ENCODE peak calls at places on chromosomes 13 and 19, in five cellular contexts. W, T, A, V and E are unnamed samples.

GRCh38 chr13:113207890-113208423 is 512 bp downstream of the PCID2 start:
- DNase-seq in W (no peak), T (peak; percentile 60), A (peak; percentile 17), V (peak; percentile 68), E (peak; percentile 28)

GRCh38 chr19:18253716-18254115 is 20.5 kb downstream of the IQCN start:
- DNase-seq in W (no peak), T (no peak), A (peak; percentile 74), V (no peak), E (no peak)

GRCh38 chr19:10516064-10516385 is 1.2 kb downstream of the S1PR5 start:
- DNase-seq in W (peak; percentile 72), T (no peak), A (no peak), V (no peak), E (no peak)

GRCh38 chr13:66886248-66886647 is 343.9 kb downstream of the PCDH9 start:
- DNase-seq in W (no peak), T (no peak), A (peak; percentile 46), V (no peak), E (no peak)

GRCh38 chr19:36207605-36208252 is 6.7 kb downstream of the ZNF565 start:
- DNase-seq in W (no peak), T (no peak), A (no peak), V (no peak), E (no peak)

GRCh38 chr19:4641132-4641531 is 1.8 kb downstream of the TNFAIP8L1 start:
- DNase-seq in W (no peak), T (no peak), A (no peak), V (no peak), E (no peak)

GRCh38 chr13:44574466-44574855 is 1.7 kb downstream of the TSC22D1 start:
- DNase-seq in W (no peak), T (no peak), A (no peak), V (no peak), E (no peak)

GRCh38 chr19:38516802-38517201 is 83.3 kb downstream of the RYR1 start:
- DNase-seq in W (no peak), T (no peak), A (no peak), V (no peak), E (no peak)

GRCh38 chr19:34475026-34475974 is 6.3 kb upstream of the WTIP start:
- DNase-seq in W (no peak), T (peak; percentile 71), A (peak; percentile 87), V (no peak), E (no peak)

GRCh38 chr13:71712988-71713653 is 153.9 kb downstream of the DACH1 start:
- DNase-seq in W (no peak), T (no peak), A (peak; percentile 74), V (no peak), E (no peak)

GRCh38 chr19:3061214-3062161 is 807 bp downstream of the TLE5 start:
- DNase-seq in W (peak; percentile 81), T (no peak), A (no peak), V (no peak), E (no peak)

GRCh38 chr13:106052200-106052767 is 483.2 kb downstream of the EFNB2 start:
- DNase-seq in W (no peak), T (no peak), A (no peak), V (no peak), E (no peak)

GRCh38 chr13:113152894-113153809 is 5.3 kb upstream of the PROZ start:
- DNase-seq in W (no peak), T (no peak), A (no peak), V (peak; percentile 76), E (no peak)

GRCh38 chr13:97043302-97043701 is 49.0 kb upstream of the OXGR1 start:
- DNase-seq in W (no peak), T (no peak), A (peak; percentile 28), V (no peak), E (no peak)

GRCh38 chr19:16889429-16889882 is 657 bp downstream of the F2RL3 start:
- DNase-seq in W (no peak), T (no peak), A (no peak), V (no peak), E (no peak)

GRCh38 chr13:20498129-20498528 is 27.5 kb downstream of the CRYL1 start:
- DNase-seq in W (no peak), T (no peak), A (no peak), V (no peak), E (no peak)

GRCh38 chr19:11179716-11180297 is 17.5 kb downstream of the KANK2 start:
- DNase-seq in W (no peak), T (no peak), A (no peak), V (no peak), E (no peak)

GRCh38 chr13:23325191-23325590 is 108.3 kb downstream of the SACS start:
- DNase-seq in W (no peak), T (no peak), A (no peak), V (no peak), E (no peak)

GRCh38 chr19:50567052-50567841 is 988 bp downstream of the LRRC4B start:
- DNase-seq in W (no peak), T (no peak), A (no peak), V (no peak), E (no peak)

GRCh38 chr19:722553-723101 is 13.9 kb downstream of the PALM start:
- DNase-seq in W (no peak), T (no peak), A (no peak), V (no peak), E (no peak)

GRCh38 chr19:43439183-43440063 is 24.7 kb downstream of the TEX101 start:
- DNase-seq in W (peak; percentile 58), T (peak; percentile 53), A (peak; percentile 61), V (no peak), E (peak; percentile 72)

GRCh38 chr13:47087841-47088240 is 191.0 kb upstream of the HTR2A start:
- DNase-seq in W (no peak), T (no peak), A (no peak), V (no peak), E (no peak)

GRCh38 chr19:1082165-1082927 is 12.8 kb downstream of the POLR2E start:
- DNase-seq in W (peak; percentile 85), T (no peak), A (peak; percentile 57), V (peak; percentile 84), E (peak; percentile 50)

GRCh38 chr13:40987606-40988280 is 31.4 kb downstream of the ELF1 start:
- DNase-seq in W (no peak), T (no peak), A (no peak), V (no peak), E (no peak)

GRCh38 chr13:46053162-46054012 is 841 bp upstream of the ZC3H13 start:
- DNase-seq in W (no peak), T (no peak), A (no peak), V (no peak), E (no peak)

GRCh38 chr19:4338441-4339350 is at the start of gene STAP2:
- DNase-seq in W (no peak), T (no peak), A (peak; percentile 60), V (peak; percentile 77), E (no peak)

GRCh38 chr19:49142866-49143335 is 12.3 kb downstream of the HRC start:
- DNase-seq in W (peak; percentile 25), T (peak; percentile 88), A (peak; percentile 81), V (no peak), E (peak; percentile 99)

GRCh38 chr13:23447927-23448326 is 14.4 kb upstream of the SACS start:
- DNase-seq in W (no peak), T (no peak), A (no peak), V (no peak), E (no peak)

GRCh38 chr13:96673825-96674224 is 320.5 kb downstream of the OXGR1 start:
- DNase-seq in W (no peak), T (no peak), A (no peak), V (no peak), E (no peak)

GRCh38 chr19:7692417-7693088 is 9.4 kb downstream of the FCER2 start:
- DNase-seq in W (peak; percentile 55), T (no peak), A (no peak), V (no peak), E (no peak)

GRCh38 chr13:110149036-110149435 is 157.9 kb downstream of the COL4A1 start:
- DNase-seq in W (no peak), T (no peak), A (no peak), V (no peak), E (no peak)

GRCh38 chr13:114115191-114115671 is 17.2 kb downstream of the RASA3 start:
- DNase-seq in W (no peak), T (peak; percentile 91), A (peak; percentile 90), V (peak; percentile 57), E (peak; percentile 61)

GRCh38 chr13:43143591-43143990 is 120.2 kb downstream of the DNAJC15 start:
- DNase-seq in W (no peak), T (no peak), A (peak; percentile 25), V (no peak), E (no peak)

GRCh38 chr19:42313096-42313839 is at the start of gene TMEM145:
- DNase-seq in W (no peak), T (peak; percentile 92), A (peak; percentile 17), V (no peak), E (peak; percentile 92)